ENCODE peak calls at places on chromosomes 2 and 18, in seven cellular contexts. One of them, this sample, is unnamed.
A peak's percentile ranks its signal among the peaks of the same experiment; 100 is the strongest.

GRCh38 chr2:72035518-72036172 is 112.0 kb downstream of the CYP26B1 start:
- DNase-seq in stimulated activated CD4-positive, alpha-beta T cell treated with anti-CD3 and anti-CD28 coated beads, Interleukin-1b, Interleukin-23, amount 100 ng/mL, for 48 hours: no peak
- DNase-seq in AG09319: no peak
- DNase-seq in activated CD4-positive, alpha-beta T cell treated with anti-CD3 and anti-CD28 coated beads, Interleukin-2, amount 50 U/mL, for 4 hours: no peak
- DNase-seq in cardiac septum: no peak
- DNase-seq in stimulated activated CD8-positive, alpha-beta memory T cell treated with anti-CD3 and anti-CD28 coated beads, Interleukin-4, amount 100 ng/mL, for 48 hours: no peak
- DNase-seq in NCI-H146: no peak
- DNase-seq in this sample: no peak

GRCh38 chr2:11967946-11968465 is 221.6 kb downstream of the LPIN1 start:
- DNase-seq in stimulated activated CD4-positive, alpha-beta T cell treated with anti-CD3 and anti-CD28 coated beads, Interleukin-1b, Interleukin-23, amount 100 ng/mL, for 48 hours: no peak
- DNase-seq in AG09319: no peak
- DNase-seq in activated CD4-positive, alpha-beta T cell treated with anti-CD3 and anti-CD28 coated beads, Interleukin-2, amount 50 U/mL, for 4 hours: no peak
- DNase-seq in cardiac septum: no peak
- DNase-seq in stimulated activated CD8-positive, alpha-beta memory T cell treated with anti-CD3 and anti-CD28 coated beads, Interleukin-4, amount 100 ng/mL, for 48 hours: no peak
- DNase-seq in NCI-H146: no peak
- DNase-seq in this sample: no peak

GRCh38 chr2:66189598-66189997 is 245.3 kb upstream of the MEIS1 start:
- DNase-seq in stimulated activated CD4-positive, alpha-beta T cell treated with anti-CD3 and anti-CD28 coated beads, Interleukin-1b, Interleukin-23, amount 100 ng/mL, for 48 hours: no peak
- DNase-seq in AG09319: no peak
- DNase-seq in activated CD4-positive, alpha-beta T cell treated with anti-CD3 and anti-CD28 coated beads, Interleukin-2, amount 50 U/mL, for 4 hours: no peak
- DNase-seq in cardiac septum: no peak
- DNase-seq in stimulated activated CD8-positive, alpha-beta memory T cell treated with anti-CD3 and anti-CD28 coated beads, Interleukin-4, amount 100 ng/mL, for 48 hours: no peak
- DNase-seq in NCI-H146: no peak
- DNase-seq in this sample: no peak

GRCh38 chr2:63903003-63903402 is 61.3 kb downstream of the UGP2 start:
- DNase-seq in stimulated activated CD4-positive, alpha-beta T cell treated with anti-CD3 and anti-CD28 coated beads, Interleukin-1b, Interleukin-23, amount 100 ng/mL, for 48 hours: no peak
- DNase-seq in AG09319: no peak
- DNase-seq in activated CD4-positive, alpha-beta T cell treated with anti-CD3 and anti-CD28 coated beads, Interleukin-2, amount 50 U/mL, for 4 hours: no peak
- DNase-seq in cardiac septum: no peak
- DNase-seq in stimulated activated CD8-positive, alpha-beta memory T cell treated with anti-CD3 and anti-CD28 coated beads, Interleukin-4, amount 100 ng/mL, for 48 hours: no peak
- DNase-seq in NCI-H146: no peak
- DNase-seq in this sample: no peak

GRCh38 chr2:229378386-229378785 is 107.3 kb upstream of the PID1 start:
- DNase-seq in stimulated activated CD4-positive, alpha-beta T cell treated with anti-CD3 and anti-CD28 coated beads, Interleukin-1b, Interleukin-23, amount 100 ng/mL, for 48 hours: no peak
- DNase-seq in AG09319: no peak
- DNase-seq in activated CD4-positive, alpha-beta T cell treated with anti-CD3 and anti-CD28 coated beads, Interleukin-2, amount 50 U/mL, for 4 hours: no peak
- DNase-seq in cardiac septum: no peak
- DNase-seq in stimulated activated CD8-positive, alpha-beta memory T cell treated with anti-CD3 and anti-CD28 coated beads, Interleukin-4, amount 100 ng/mL, for 48 hours: no peak
- DNase-seq in NCI-H146: no peak
- DNase-seq in this sample: no peak

GRCh38 chr18:34929336-34929780 is 111.9 kb upstream of the MAPRE2 start:
- DNase-seq in stimulated activated CD4-positive, alpha-beta T cell treated with anti-CD3 and anti-CD28 coated beads, Interleukin-1b, Interleukin-23, amount 100 ng/mL, for 48 hours: no peak
- DNase-seq in AG09319: peak; percentile 54
- DNase-seq in activated CD4-positive, alpha-beta T cell treated with anti-CD3 and anti-CD28 coated beads, Interleukin-2, amount 50 U/mL, for 4 hours: no peak
- DNase-seq in cardiac septum: no peak
- DNase-seq in stimulated activated CD8-positive, alpha-beta memory T cell treated with anti-CD3 and anti-CD28 coated beads, Interleukin-4, amount 100 ng/mL, for 48 hours: no peak
- DNase-seq in NCI-H146: peak; percentile 18
- DNase-seq in this sample: no peak

GRCh38 chr2:25115902-25116301 is 52.5 kb downstream of the POMC start:
- DNase-seq in stimulated activated CD4-positive, alpha-beta T cell treated with anti-CD3 and anti-CD28 coated beads, Interleukin-1b, Interleukin-23, amount 100 ng/mL, for 48 hours: no peak
- DNase-seq in AG09319: no peak
- DNase-seq in activated CD4-positive, alpha-beta T cell treated with anti-CD3 and anti-CD28 coated beads, Interleukin-2, amount 50 U/mL, for 4 hours: no peak
- DNase-seq in cardiac septum: no peak
- DNase-seq in stimulated activated CD8-positive, alpha-beta memory T cell treated with anti-CD3 and anti-CD28 coated beads, Interleukin-4, amount 100 ng/mL, for 48 hours: no peak
- DNase-seq in NCI-H146: no peak
- DNase-seq in this sample: no peak

GRCh38 chr18:13993730-13994129 is 78.4 kb upstream of the MC2R start:
- DNase-seq in stimulated activated CD4-positive, alpha-beta T cell treated with anti-CD3 and anti-CD28 coated beads, Interleukin-1b, Interleukin-23, amount 100 ng/mL, for 48 hours: no peak
- DNase-seq in AG09319: no peak
- DNase-seq in activated CD4-positive, alpha-beta T cell treated with anti-CD3 and anti-CD28 coated beads, Interleukin-2, amount 50 U/mL, for 4 hours: no peak
- DNase-seq in cardiac septum: no peak
- DNase-seq in stimulated activated CD8-positive, alpha-beta memory T cell treated with anti-CD3 and anti-CD28 coated beads, Interleukin-4, amount 100 ng/mL, for 48 hours: no peak
- DNase-seq in NCI-H146: no peak
- DNase-seq in this sample: no peak

GRCh38 chr2:19733951-19734425 is 167.8 kb downstream of the TTC32 start:
- DNase-seq in stimulated activated CD4-positive, alpha-beta T cell treated with anti-CD3 and anti-CD28 coated beads, Interleukin-1b, Interleukin-23, amount 100 ng/mL, for 48 hours: no peak
- DNase-seq in AG09319: no peak
- DNase-seq in activated CD4-positive, alpha-beta T cell treated with anti-CD3 and anti-CD28 coated beads, Interleukin-2, amount 50 U/mL, for 4 hours: no peak
- DNase-seq in cardiac septum: peak; percentile 27
- DNase-seq in stimulated activated CD8-positive, alpha-beta memory T cell treated with anti-CD3 and anti-CD28 coated beads, Interleukin-4, amount 100 ng/mL, for 48 hours: no peak
- DNase-seq in NCI-H146: no peak
- DNase-seq in this sample: no peak

This sample was measured in NCI-H1417 treated with DMSO at 0.1 percent for 48 hours.